ENCODE peak calls at places on chromosomes 16 and 17, in ten cellular contexts. U, A, I, D, R, F, J, L, X and G are unnamed samples.

GRCh38 chr17:50902768-50903353 is 36.7 kb upstream of the TOB1 start:
- DNase-seq in J (no peak), A (no peak), R (no peak), U (no peak), X (no peak), F (no peak), D (no peak), I (no peak), L (no peak), G (no peak)

GRCh38 chr16:19967561-19967960 is 82.9 kb upstream of the GPRC5B start:
- DNase-seq in I (no peak), X (no peak), F (no peak), U (no peak), D (no peak), J (no peak), L (no peak), A (no peak), R (no peak), G (no peak)

GRCh38 chr17:79478051-79478461 is 132.8 kb downstream of the RBFOX3 start:
- DNase-seq in A (no peak), J (no peak), D (no peak), R (no peak), U (no peak), X (no peak), I (no peak), F (no peak), L (no peak), G (no peak)

GRCh38 chr17:77841742-77842141 is 116.8 kb upstream of the TNRC6C start:
- DNase-seq in R (no peak), A (no peak), I (no peak), D (no peak), F (no peak), X (no peak), L (no peak), J (peak; percentile 34), U (no peak), G (peak; percentile 7)

GRCh38 chr17:50612281-50612680 is 22.4 kb upstream of the ABCC3 start:
- DNase-seq in A (no peak), L (no peak), F (no peak), R (no peak), I (no peak), U (no peak), J (no peak), D (no peak), X (no peak), G (no peak)

GRCh38 chr16:4936181-4936990 is 562 bp downstream of the PPL start:
- DNase-seq in D (no peak), I (no peak), J (no peak), F (peak; percentile 47), R (no peak), L (no peak), X (no peak), A (peak; percentile 9), U (no peak), G (peak; percentile 48)

GRCh38 chr17:77391668-77392375 is 251.1 kb downstream of the SEC14L1 start:
- DNase-seq in R (no peak), X (no peak), U (peak; percentile 96), J (peak; percentile 75), F (peak; percentile 78), D (no peak), L (peak; percentile 78), I (no peak), A (peak; percentile 63), G (no peak)

GRCh38 chr16:89354325-89354724 is 136.0 kb downstream of the ANKRD11 start:
- DNase-seq in D (no peak), U (no peak), L (no peak), J (no peak), R (no peak), I (no peak), A (no peak), F (no peak), X (no peak), G (no peak)

GRCh38 chr16:79800016-79800608 is 199.6 kb upstream of the MAF start:
- DNase-seq in F (no peak), D (no peak), A (no peak), R (no peak), J (no peak), X (no peak), L (no peak), I (no peak), U (no peak), G (no peak)

GRCh38 chr17:38608648-38609047 is 2.9 kb upstream of the SRCIN1 start:
- DNase-seq in A (no peak), U (no peak), J (no peak), L (no peak), F (no peak), R (no peak), D (no peak), I (no peak), X (no peak), G (peak; percentile 80)

GRCh38 chr17:29661220-29661619 is 38.5 kb upstream of the CORO6 start:
- DNase-seq in R (no peak), U (no peak), X (no peak), I (no peak), D (no peak), L (no peak), A (no peak), J (no peak), F (no peak), G (no peak)

GRCh38 chr16:59305850-59306249 is 571.7 kb upstream of the GOT2 start:
- DNase-seq in L (no peak), A (no peak), F (no peak), R (no peak), U (no peak), I (no peak), J (no peak), X (no peak), D (no peak), G (no peak)

GRCh38 chr17:34367486-34368270 is 4.6 kb upstream of the CCL1 start:
- DNase-seq in J (no peak), F (no peak), L (no peak), I (no peak), U (no peak), R (no peak), A (no peak), D (no peak), X (no peak), G (no peak)